ENCODE peak calls at places on chromosomes 2 and 18, in eight cellular contexts. V, F, I, W, K, T, H and J are unnamed samples. For H3K9me3, the result is how much of the 10 kb centered on the place peaks cover.

GRCh38 chr2:129337076-129337475 is 642.4 kb upstream of the RAB6C start:
- DNase-seq in V (no peak), F (no peak), I (no peak), W (no peak), K (no peak), T (no peak), H (no peak), J (no peak)

GRCh38 chr2:58769494-58770239 is 528.5 kb upstream of the FANCL start:
- DNase-seq in V (no peak), F (no peak), I (no peak), W (no peak), K (no peak), T (no peak), H (no peak), J (no peak)

GRCh38 chr2:27622921-27623384 is 5.9 kb downstream of the CCDC121 start:
- DNase-seq in V (no peak), F (peak), I (no peak), W (no peak), K (no peak), T (no peak), H (no peak), J (no peak)

GRCh38 chr2:43220982-43221659 is 5.3 kb downstream of the ZFP36L2 start:
- DNase-seq in V (no peak), F (peak), I (peak), W (peak), K (peak), T (peak), H (peak), J (peak)

GRCh38 chr18:48354746-48355260 is 54.4 kb downstream of the ZBTB7C start:
- DNase-seq in V (no peak), F (no peak), I (peak), W (no peak), K (no peak), T (no peak), H (no peak), J (no peak)

GRCh38 chr2:239608723-239609122 is 207.9 kb upstream of the HDAC4 start:
- DNase-seq in V (no peak), F (no peak), I (peak), W (no peak), K (no peak), T (no peak), H (no peak), J (no peak)

GRCh38 chr2:227230151-227230550 is 65.7 kb downstream of the COL4A3 start:
- DNase-seq in V (no peak), F (no peak), I (no peak), W (no peak), K (no peak), T (no peak), H (no peak), J (no peak)

GRCh38 chr18:79955302-79956075 is 4.0 kb upstream of the SLC66A2 start:
- DNase-seq in V (no peak), F (no peak), I (no peak), W (no peak), K (no peak), T (no peak), H (no peak), J (no peak)

GRCh38 chr2:220215785-220216184 is 588.4 kb downstream of the SLC4A3 start:
- DNase-seq in V (no peak), F (no peak), I (no peak), W (no peak), K (no peak), T (no peak), H (no peak), J (no peak)

GRCh38 chr2:154375625-154376020 is 322.9 kb upstream of the KCNJ3 start:
- DNase-seq in V (peak), F (peak), I (no peak), W (no peak), K (no peak), T (peak), H (no peak), J (no peak)

GRCh38 chr18:55982992-55983391 is 395.0 kb upstream of the TCF4 start:
- DNase-seq in V (no peak), F (no peak), I (peak), W (no peak), K (no peak), T (no peak), H (no peak), J (no peak)

GRCh38 chr18:71443726-71444480 is 1100.2 kb downstream of the CBLN2 start:
- DNase-seq in V (no peak), F (peak), I (no peak), W (no peak), K (no peak), T (no peak), H (no peak), J (no peak)

DNA sequence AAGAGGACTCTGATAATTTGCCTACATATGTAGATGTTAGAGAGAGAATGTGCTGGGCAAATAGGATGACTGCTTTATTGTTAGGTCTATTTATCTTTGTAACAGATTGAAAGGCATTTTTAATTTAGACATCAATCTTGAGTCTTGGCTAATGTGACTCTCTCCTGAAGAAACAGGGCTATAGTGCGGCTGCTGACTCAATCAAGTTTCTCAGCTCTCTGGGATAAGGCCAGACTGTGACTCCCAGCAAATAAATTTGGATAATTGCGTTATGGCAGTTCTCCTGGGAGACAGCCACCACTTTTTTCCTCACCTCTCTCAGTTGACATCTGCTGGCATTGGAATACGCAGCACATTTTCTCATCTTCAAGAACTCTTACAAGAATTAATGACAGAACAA is 1101.3 kb downstream of the CBLN2 start:
- DNase-seq in V (no peak), F (peak), I (no peak), W (no peak), K (no peak), T (no peak), H (no peak), J (no peak)
- H3K9me3 ChIP-seq in V (under half), F (under half), I (under half), W (under half), K (under half), T (under half), H (under half), J (under half)

GRCh38 chr2:145413261-145413660 is 893.3 kb upstream of the ZEB2 start:
- DNase-seq in V (no peak), F (no peak), I (no peak), W (no peak), K (no peak), T (no peak), H (no peak), J (no peak)

GRCh38 chr2:145412155-145412554 is 892.2 kb upstream of the ZEB2 start:
- DNase-seq in V (no peak), F (no peak), I (no peak), W (no peak), K (no peak), T (no peak), H (no peak), J (no peak)

GRCh38 chr2:145408980-145409379 is 889.1 kb upstream of the ZEB2 start:
- DNase-seq in V (no peak), F (no peak), I (no peak), W (no peak), K (no peak), T (no peak), H (no peak), J (no peak)

GRCh38 chr2:145411493-145411892 is 891.6 kb upstream of the ZEB2 start:
- DNase-seq in V (no peak), F (no peak), I (no peak), W (no peak), K (no peak), T (no peak), H (no peak), J (no peak)

GRCh38 chr2:145410096-145410495 is 890.2 kb upstream of the ZEB2 start:
- DNase-seq in V (no peak), F (no peak), I (no peak), W (no peak), K (no peak), T (no peak), H (no peak), J (no peak)
- H3K9me3 ChIP-seq in V (under half), F (under half), I (under half), W (under half), K (under half), T (under half), H (under half), J (under half)

GRCh38 chr2:145960479-145961163 is 1440.7 kb upstream of the ZEB2 start:
- DNase-seq in V (no peak), F (no peak), I (no peak), W (peak), K (no peak), T (no peak), H (no peak), J (no peak)
- H3K9me3 ChIP-seq in V (under half), F (under half), I (under half), W (under half), K (under half), T (under half), H (under half), J (under half)

GRCh38 chr2:213664817-213665216 is 380.6 kb downstream of the SPAG16 start:
- DNase-seq in V (no peak), F (no peak), I (no peak), W (no peak), K (no peak), T (no peak), H (no peak), J (no peak)
- H3K9me3 ChIP-seq in V (under half), F (under half), I (under half), W (under half), K (under half), T (under half), H (under half), J (under half)

GRCh38 chr2:67039058-67039457 is 358.1 kb upstream of the ETAA1 start:
- DNase-seq in V (no peak), F (no peak), I (no peak), W (no peak), K (no peak), T (no peak), H (peak), J (no peak)
- H3K9me3 ChIP-seq in V (under half), F (under half), I (under half), W (under half), K (under half), T (under half), H (under half), J (under half)

GRCh38 chr2:116879646-116880045 is 934.8 kb upstream of the DDX18 start:
- DNase-seq in V (no peak), F (no peak), I (no peak), W (no peak), K (no peak), T (no peak), H (no peak), J (no peak)

GRCh38 chr2:116877944-116878343 is 936.5 kb upstream of the DDX18 start:
- DNase-seq in V (no peak), F (no peak), I (no peak), W (no peak), K (no peak), T (no peak), H (no peak), J (no peak)

GRCh38 chr2:116877274-116877673 is 937.2 kb upstream of the DDX18 start:
- DNase-seq in V (no peak), F (no peak), I (no peak), W (no peak), K (no peak), T (no peak), H (no peak), J (no peak)

GRCh38 chr2:116874021-116874420 is 940.5 kb upstream of the DDX18 start:
- DNase-seq in V (no peak), F (no peak), I (no peak), W (no peak), K (no peak), T (no peak), H (no peak), J (no peak)
- H3K9me3 ChIP-seq in V (under half), F (under half), I (under half), W (under half), K (under half), T (under half), H (under half), J (under half)

DNA sequence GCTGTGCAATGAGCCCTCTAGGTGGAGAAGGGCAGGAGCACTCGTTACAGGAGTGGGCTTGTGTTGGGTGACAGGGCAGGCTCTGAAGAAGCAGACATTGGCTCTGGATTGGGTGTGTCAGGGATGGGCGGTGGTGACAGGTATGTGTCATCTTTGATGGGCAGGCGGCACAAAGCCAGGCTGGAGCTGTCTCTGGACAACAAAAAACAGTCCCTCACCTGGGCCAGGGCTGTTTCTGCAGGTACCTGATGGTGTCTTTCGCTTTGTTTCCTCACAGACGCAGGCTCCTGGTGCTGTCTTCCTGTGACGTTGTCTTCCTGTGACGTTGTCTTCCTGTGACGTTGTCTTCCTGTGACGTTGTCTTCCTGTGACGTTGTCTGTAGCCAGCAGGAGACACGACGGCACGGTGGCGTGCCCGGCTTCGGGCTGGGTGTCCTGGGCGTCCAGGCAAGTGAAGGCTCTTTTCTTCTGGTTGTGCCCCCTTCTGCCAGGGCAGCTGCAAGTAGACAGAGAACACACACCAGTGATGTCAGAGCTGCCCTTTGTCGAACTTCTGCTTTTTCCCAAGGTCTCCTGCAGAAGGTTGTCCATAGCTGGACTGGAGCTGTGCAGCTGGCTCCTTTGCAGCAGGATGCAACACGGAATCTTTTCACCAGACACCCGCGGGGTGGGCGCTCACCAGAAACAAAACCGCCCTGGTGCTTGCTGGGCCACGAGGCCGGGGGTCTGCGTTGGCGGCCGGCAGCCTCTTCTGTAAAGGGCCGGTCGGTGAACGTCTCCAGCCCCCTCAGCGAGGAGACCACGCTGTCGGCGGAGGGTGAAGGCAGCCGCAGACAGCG is 21.0 kb downstream of the GPR35 start:
- DNase-seq in V (no peak), F (no peak), I (peak), W (peak), K (peak), T (no peak), H (no peak), J (no peak)
- H3K9me3 ChIP-seq in V (under half), F (under half), I (under half), W (under half), K (under half), T (under half), H (under half), J (under half)